ENCODE peak calls at places on chromosome 20, in seven cellular contexts. W is IMR-90; B is NCI-H748 treated with DMSO at 0.1 percent for 48 hours; O is GF-D8; Y is head of caudate nucleus; F is naive thymus-derived CD8-positive, alpha-beta T cell; K is transverse colon. M is an unnamed sample.

GRCh38 chr20:36154696-36155628 is at the start of gene EPB41L1:
- DNase-seq in W (no peak), B (no peak), O (no peak), Y (no peak), F (peak), K (no peak), M (no peak)

GRCh38 chr20:63574156-63574828 is at the start of gene HELZ2:
- DNase-seq in W (peak), B (peak), O (no peak), Y (peak), F (peak), K (peak), M (no peak)

GRCh38 chr20:47790032-47790965 is 5.0 kb upstream of the SULF2 start:
- DNase-seq in W (peak), B (no peak), O (no peak), Y (no peak), F (no peak), K (no peak), M (no peak)

GRCh38 chr20:57443349-57443748 is 52.2 kb downstream of the RBM38 start:
- DNase-seq in W (no peak), B (no peak), O (no peak), Y (no peak), F (no peak), K (no peak), M (no peak)

GRCh38 chr20:18625907-18626655 is 38.2 kb downstream of the DTD1 start:
- DNase-seq in W (no peak), B (no peak), O (no peak), Y (no peak), F (no peak), K (no peak), M (no peak)

GRCh38 chr20:49399329-49399728 is 83.1 kb downstream of the KCNB1 start:
- DNase-seq in W (peak), B (no peak), O (no peak), Y (no peak), F (no peak), K (no peak), M (no peak)

GRCh38 chr20:4483481-4483880 is 238.2 kb upstream of the PRND start:
- DNase-seq in W (peak), B (no peak), O (no peak), Y (no peak), F (no peak), K (no peak), M (no peak)

GRCh38 chr20:58174708-58175287 is 53.7 kb downstream of the ANKRD60 start:
- DNase-seq in W (no peak), B (no peak), O (no peak), Y (no peak), F (no peak), K (peak), M (no peak)

GRCh38 chr20:41086402-41087324 is 50.7 kb upstream of the PLCG1 start:
- DNase-seq in W (no peak), B (peak), O (peak), Y (no peak), F (no peak), K (no peak), M (peak)

GRCh38 chr20:19903168-19903676 is 113.9 kb upstream of the NAA20 start:
- DNase-seq in W (peak), B (peak), O (peak), Y (no peak), F (no peak), K (peak), M (no peak)

GRCh38 chr20:57662313-57663240 is 42.4 kb upstream of the ZBP1 start:
- DNase-seq in W (no peak), B (no peak), O (no peak), Y (peak), F (no peak), K (peak), M (no peak)

GRCh38 chr20:33830371-33830770 is 19.2 kb downstream of the CHMP4B start:
- DNase-seq in W (peak), B (no peak), O (no peak), Y (no peak), F (no peak), K (peak), M (no peak)

GRCh38 chr20:47125553-47126373 is 230.7 kb downstream of the ZMYND8 start:
- DNase-seq in W (no peak), B (no peak), O (no peak), Y (no peak), F (no peak), K (no peak), M (no peak)

GRCh38 chr20:52104546-52105044 is 87.0 kb downstream of the ZFP64 start:
- DNase-seq in W (peak), B (no peak), O (no peak), Y (no peak), F (no peak), K (no peak), M (no peak)

GRCh38 chr20:4592316-4593148 is 129.2 kb upstream of the PRND start:
- DNase-seq in W (no peak), B (peak), O (no peak), Y (peak), F (peak), K (peak), M (no peak)

GRCh38 chr20:63802469-63803240 is 28.4 kb downstream of the ZBTB46 start:
- DNase-seq in W (no peak), B (no peak), O (no peak), Y (no peak), F (no peak), K (no peak), M (no peak)

GRCh38 chr20:50678213-50678898 is 13.0 kb downstream of the RIPOR3 start:
- DNase-seq in W (no peak), B (no peak), O (no peak), Y (no peak), F (no peak), K (peak), M (no peak)

GRCh38 chr20:44067650-44068081 is 119.3 kb downstream of the JPH2 start:
- DNase-seq in W (no peak), B (no peak), O (no peak), Y (no peak), F (no peak), K (no peak), M (no peak)

GRCh38 chr20:36391456-36391855 is 85.3 kb downstream of the DLGAP4 start:
- DNase-seq in W (no peak), B (no peak), O (no peak), Y (peak), F (no peak), K (no peak), M (no peak)

M was measured in NCI-H2081 treated with DMSO at 0.1 percent for 48 hours.